ENCODE peak calls at places on chromosome 11, in ten cellular contexts. J, M, F, T, V, C, L, Z, W and I are unnamed samples.

GRCh38 chr11:7907121-7907520 is 23.9 kb downstream of the OR10A6 start:
- DNase-seq in W (no peak), M (no peak), L (no peak), V (no peak), C (peak; percentile 64), F (no peak), Z (no peak), J (no peak), T (no peak), I (no peak)

GRCh38 chr11:2769409-2769778 is 69.6 kb upstream of the KCNQ1OT1 start:
- DNase-seq in L (no peak), Z (no peak), M (no peak), T (no peak), F (no peak), W (no peak), J (no peak), C (no peak), V (no peak), I (no peak)

GRCh38 chr11:44944853-44945235 is 5.8 kb downstream of the TP53I11 start:
- DNase-seq in W (no peak), V (no peak), Z (no peak), C (no peak), F (no peak), M (no peak), T (no peak), L (no peak), J (no peak), I (no peak)

GRCh38 chr11:8947230-8947943 is 4.6 kb upstream of the ASCL3 start:
- DNase-seq in T (no peak), J (no peak), Z (no peak), V (no peak), F (no peak), M (no peak), L (no peak), C (no peak), W (no peak), I (no peak)

GRCh38 chr11:132312616-132313210 is 942.3 kb downstream of the NTM start:
- DNase-seq in Z (peak; percentile 83), C (peak; percentile 35), M (peak; percentile 42), V (no peak), J (no peak), F (no peak), W (no peak), L (no peak), T (no peak), I (no peak)

GRCh38 chr11:32774081-32774480 is 20.4 kb downstream of the CCDC73 start:
- DNase-seq in M (no peak), J (no peak), L (no peak), F (no peak), T (no peak), W (no peak), C (no peak), Z (no peak), V (no peak), I (no peak)

GRCh38 chr11:104690243-104690642 is 208.0 kb downstream of the CASP12 start:
- DNase-seq in M (no peak), L (no peak), F (no peak), T (no peak), Z (no peak), C (no peak), V (no peak), W (no peak), J (no peak), I (no peak)

GRCh38 chr11:43523632-43524031 is 156.9 kb upstream of the HSD17B12 start:
- DNase-seq in C (no peak), V (no peak), F (no peak), J (no peak), W (no peak), L (no peak), M (no peak), Z (no peak), T (no peak), I (no peak)

GRCh38 chr11:69060806-69061712 is 12.3 kb downstream of the TPCN2 start:
- DNase-seq in C (no peak), L (no peak), J (no peak), F (no peak), V (no peak), Z (no peak), W (no peak), M (no peak), T (no peak), I (no peak)

GRCh38 chr11:69696749-69697488 is 6.9 kb downstream of the FGF19 start:
- DNase-seq in F (no peak), W (no peak), Z (peak; percentile 29), T (no peak), M (no peak), J (no peak), C (no peak), L (no peak), V (no peak), I (no peak)

GRCh38 chr11:46506486-46506808 is 87.4 kb downstream of the AMBRA1 start:
- DNase-seq in M (no peak), F (no peak), V (no peak), C (no peak), Z (no peak), J (no peak), T (no peak), L (no peak), W (no peak), I (no peak)